ENCODE peak calls at places on chromosomes 3 and 15, in five cellular contexts. One of them, this sample, is unnamed.
A peak's percentile ranks its signal among the peaks of the same experiment; 100 is the strongest.

GRCh38 chr3:104437131-104437750 is 929.5 kb upstream of the ALCAM start:
- DNase-seq in HCT116: peak; percentile 38
- DNase-seq in endothelial cell of umbilical vein: no peak
- DNase-seq in breast epithelium: no peak
- DNase-seq in spleen: no peak
- DNase-seq in this sample: no peak

GRCh38 chr3:129974451-129975331 is at the start of gene TRH:
- DNase-seq in HCT116: no peak
- DNase-seq in endothelial cell of umbilical vein: no peak
- DNase-seq in breast epithelium: no peak
- DNase-seq in spleen: no peak
- DNase-seq in this sample: peak; percentile 35

GRCh38 chr15:67013696-67014095 is 51.7 kb upstream of the SMAD3 start:
- DNase-seq in HCT116: no peak
- DNase-seq in endothelial cell of umbilical vein: peak; percentile 97
- DNase-seq in breast epithelium: no peak
- DNase-seq in spleen: no peak
- DNase-seq in this sample: no peak

GRCh38 chr3:112339609-112340008 is 6.7 kb downstream of the CD200 start:
- DNase-seq in HCT116: no peak
- DNase-seq in endothelial cell of umbilical vein: no peak
- DNase-seq in breast epithelium: no peak
- DNase-seq in spleen: no peak
- DNase-seq in this sample: no peak

GRCh38 chr3:52385157-52385556 is 59.7 kb downstream of the SEMA3G start:
- DNase-seq in HCT116: peak; percentile 64
- DNase-seq in endothelial cell of umbilical vein: peak; percentile 26
- DNase-seq in breast epithelium: no peak
- DNase-seq in spleen: no peak
- DNase-seq in this sample: peak; percentile 79

GRCh38 chr3:156614642-156615511 is 59.5 kb upstream of the TIPARP start:
- DNase-seq in HCT116: no peak
- DNase-seq in endothelial cell of umbilical vein: no peak
- DNase-seq in breast epithelium: no peak
- DNase-seq in spleen: no peak
- DNase-seq in this sample: no peak

GRCh38 chr3:126540946-126541627 is 17.1 kb downstream of the CHST13 start:
- DNase-seq in HCT116: no peak
- DNase-seq in endothelial cell of umbilical vein: no peak
- DNase-seq in breast epithelium: no peak
- DNase-seq in spleen: peak; percentile 77
- DNase-seq in this sample: no peak

GRCh38 chr3:13309004-13309403 is 111.1 kb downstream of the NUP210 start:
- DNase-seq in HCT116: no peak
- DNase-seq in endothelial cell of umbilical vein: no peak
- DNase-seq in breast epithelium: no peak
- DNase-seq in spleen: peak; percentile 49
- DNase-seq in this sample: no peak

GRCh38 chr15:26939398-26939797 is 31.6 kb upstream of the GABRG3 start:
- DNase-seq in HCT116: no peak
- DNase-seq in endothelial cell of umbilical vein: no peak
- DNase-seq in breast epithelium: no peak
- DNase-seq in spleen: no peak
- DNase-seq in this sample: no peak

GRCh38 chr3:149411583-149411982 is 34.1 kb upstream of the TM4SF1 start:
- DNase-seq in HCT116: no peak
- DNase-seq in endothelial cell of umbilical vein: peak; percentile 6
- DNase-seq in breast epithelium: no peak
- DNase-seq in spleen: no peak
- DNase-seq in this sample: no peak

GRCh38 chr3:156148946-156149348 is 28.6 kb downstream of the KCNAB1 start:
- DNase-seq in HCT116: no peak
- DNase-seq in endothelial cell of umbilical vein: peak; percentile 82
- DNase-seq in breast epithelium: no peak
- DNase-seq in spleen: no peak
- DNase-seq in this sample: no peak

GRCh38 chr3:94734201-94734600 is 671.3 kb downstream of the NSUN3 start:
- DNase-seq in HCT116: no peak
- DNase-seq in endothelial cell of umbilical vein: no peak
- DNase-seq in breast epithelium: no peak
- DNase-seq in spleen: no peak
- DNase-seq in this sample: no peak

GRCh38 chr15:48582472-48583235 is 62.9 kb downstream of the FBN1 start:
- DNase-seq in HCT116: no peak
- DNase-seq in endothelial cell of umbilical vein: no peak
- DNase-seq in breast epithelium: no peak
- DNase-seq in spleen: no peak
- DNase-seq in this sample: no peak

GRCh38 chr3:21484323-21485154 is 266.5 kb downstream of the ZNF385D start:
- DNase-seq in HCT116: no peak
- DNase-seq in endothelial cell of umbilical vein: peak; percentile 61
- DNase-seq in breast epithelium: no peak
- DNase-seq in spleen: no peak
- DNase-seq in this sample: peak; percentile 0

GRCh38 chr15:31457161-31457560 is 130.5 kb downstream of the KLF13 start:
- DNase-seq in HCT116: no peak
- DNase-seq in endothelial cell of umbilical vein: no peak
- DNase-seq in breast epithelium: no peak
- DNase-seq in spleen: peak; percentile 33
- DNase-seq in this sample: no peak

GRCh38 chr3:20236603-20237002 is 50.6 kb upstream of the SGO1 start:
- DNase-seq in HCT116: no peak
- DNase-seq in endothelial cell of umbilical vein: no peak
- DNase-seq in breast epithelium: no peak
- DNase-seq in spleen: no peak
- DNase-seq in this sample: no peak

GRCh38 chr3:100269410-100270217 is 8.8 kb downstream of the TBC1D23 start:
- DNase-seq in HCT116: peak; percentile 55
- DNase-seq in endothelial cell of umbilical vein: peak; percentile 34
- DNase-seq in breast epithelium: no peak
- DNase-seq in spleen: no peak
- DNase-seq in this sample: no peak

GRCh38 chr3:9765865-9766264 is 3.9 kb downstream of the CAMK1 start:
- DNase-seq in HCT116: no peak
- DNase-seq in endothelial cell of umbilical vein: no peak
- DNase-seq in breast epithelium: no peak
- DNase-seq in spleen: no peak
- DNase-seq in this sample: no peak

GRCh38 chr15:66654718-66655375 is 47.2 kb upstream of the SMAD6 start:
- DNase-seq in HCT116: no peak
- DNase-seq in endothelial cell of umbilical vein: no peak
- DNase-seq in breast epithelium: no peak
- DNase-seq in spleen: no peak
- DNase-seq in this sample: no peak

GRCh38 chr15:29270169-29270955 is 740 bp upstream of the NSMCE3 start:
- DNase-seq in HCT116: no peak
- DNase-seq in endothelial cell of umbilical vein: no peak
- DNase-seq in breast epithelium: no peak
- DNase-seq in spleen: no peak
- DNase-seq in this sample: no peak

GRCh38 chr3:17865626-17866025 is 123.2 kb upstream of the TBC1D5 start:
- DNase-seq in HCT116: no peak
- DNase-seq in endothelial cell of umbilical vein: no peak
- DNase-seq in breast epithelium: no peak
- DNase-seq in spleen: no peak
- DNase-seq in this sample: no peak

GRCh38 chr3:155553800-155554199 is 191.1 kb downstream of the PLCH1 start:
- DNase-seq in HCT116: no peak
- DNase-seq in endothelial cell of umbilical vein: no peak
- DNase-seq in breast epithelium: no peak
- DNase-seq in spleen: no peak
- DNase-seq in this sample: no peak

GRCh38 chr3:184584001-184584891 is 22.7 kb downstream of the EPHB3 start:
- DNase-seq in HCT116: no peak
- DNase-seq in endothelial cell of umbilical vein: no peak
- DNase-seq in breast epithelium: no peak
- DNase-seq in spleen: no peak
- DNase-seq in this sample: no peak

GRCh38 chr3:195715583-195716266 is 5.1 kb upstream of the MUC20 start:
- DNase-seq in HCT116: peak; percentile 89
- DNase-seq in endothelial cell of umbilical vein: no peak
- DNase-seq in breast epithelium: no peak
- DNase-seq in spleen: no peak
- DNase-seq in this sample: no peak

GRCh38 chr3:181851063-181851462 is 139.3 kb downstream of the SOX2 start:
- DNase-seq in HCT116: no peak
- DNase-seq in endothelial cell of umbilical vein: no peak
- DNase-seq in breast epithelium: no peak
- DNase-seq in spleen: no peak
- DNase-seq in this sample: no peak

GRCh38 chr3:124113475-124113874 is 121.6 kb upstream of the ROPN1 start:
- DNase-seq in HCT116: no peak
- DNase-seq in endothelial cell of umbilical vein: no peak
- DNase-seq in breast epithelium: no peak
- DNase-seq in spleen: no peak
- DNase-seq in this sample: no peak

GRCh38 chr3:123936400-123936799 is 24.6 kb downstream of the CCDC14 start:
- DNase-seq in HCT116: no peak
- DNase-seq in endothelial cell of umbilical vein: no peak
- DNase-seq in breast epithelium: no peak
- DNase-seq in spleen: no peak
- DNase-seq in this sample: no peak

GRCh38 chr3:9153763-9154601 is 95.5 kb downstream of the SRGAP3 start:
- DNase-seq in HCT116: no peak
- DNase-seq in endothelial cell of umbilical vein: no peak
- DNase-seq in breast epithelium: peak; percentile 32
- DNase-seq in spleen: no peak
- DNase-seq in this sample: no peak

GRCh38 chr3:70854108-70854507 is 541.7 kb upstream of the MDFIC2 start:
- DNase-seq in HCT116: no peak
- DNase-seq in endothelial cell of umbilical vein: peak; percentile 66
- DNase-seq in breast epithelium: no peak
- DNase-seq in spleen: no peak
- DNase-seq in this sample: no peak

GRCh38 chr3:154356009-154356408 is 31.7 kb upstream of the DHX36 start:
- DNase-seq in HCT116: no peak
- DNase-seq in endothelial cell of umbilical vein: no peak
- DNase-seq in breast epithelium: no peak
- DNase-seq in spleen: no peak
- DNase-seq in this sample: no peak

GRCh38 chr15:45993072-45993471 is 358.2 kb downstream of the SQOR start:
- DNase-seq in HCT116: no peak
- DNase-seq in endothelial cell of umbilical vein: no peak
- DNase-seq in breast epithelium: no peak
- DNase-seq in spleen: no peak
- DNase-seq in this sample: no peak

GRCh38 chr3:86938706-86939105 is 52.2 kb downstream of the VGLL3 start:
- DNase-seq in HCT116: no peak
- DNase-seq in endothelial cell of umbilical vein: no peak
- DNase-seq in breast epithelium: no peak
- DNase-seq in spleen: no peak
- DNase-seq in this sample: no peak

GRCh38 chr15:98144388-98144787 is 183.9 kb downstream of the ARRDC4 start:
- DNase-seq in HCT116: no peak
- DNase-seq in endothelial cell of umbilical vein: no peak
- DNase-seq in breast epithelium: no peak
- DNase-seq in spleen: no peak
- DNase-seq in this sample: no peak
- TF ChIP-seq POLR2AphosphoS5 in HCT116: no peak
- TF ChIP-seq POLR2AphosphoS5 in endothelial cell of umbilical vein: no peak
- TF ChIP-seq POLR2AphosphoS5 in breast epithelium: no peak
- TF ChIP-seq POLR2AphosphoS5 in spleen: no peak
- TF ChIP-seq POLR2AphosphoS5 in this sample: no peak

DNA sequence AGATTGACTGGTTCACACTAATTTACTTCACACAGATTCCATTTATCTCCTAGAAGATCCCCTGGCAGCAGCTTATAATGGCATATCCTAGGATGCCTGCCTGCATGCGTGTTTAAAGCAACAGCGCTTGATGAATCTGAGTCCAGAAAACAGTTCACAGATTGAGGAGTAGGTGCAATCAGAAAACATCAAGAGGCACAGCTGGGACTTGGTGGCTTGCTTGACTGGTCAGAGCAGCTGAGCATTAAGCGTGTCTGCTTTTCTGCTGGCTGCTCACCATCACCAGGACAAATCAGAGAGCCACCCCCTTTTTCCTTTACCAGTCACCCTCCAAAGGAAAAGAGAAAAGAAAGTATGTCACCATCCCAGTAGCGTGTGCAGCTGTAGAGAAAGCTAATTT is 223.6 kb downstream of the WDR72 start:
- DNase-seq in HCT116: no peak
- DNase-seq in endothelial cell of umbilical vein: no peak
- DNase-seq in breast epithelium: no peak
- DNase-seq in spleen: no peak
- DNase-seq in this sample: no peak
- TF ChIP-seq POLR2AphosphoS5 in HCT116: no peak
- TF ChIP-seq POLR2AphosphoS5 in endothelial cell of umbilical vein: no peak
- TF ChIP-seq POLR2AphosphoS5 in breast epithelium: no peak
- TF ChIP-seq POLR2AphosphoS5 in spleen: no peak
- TF ChIP-seq POLR2AphosphoS5 in this sample: no peak

GRCh38 chr3:32841875-32842505 is 24.2 kb downstream of the TRIM71 start:
- DNase-seq in HCT116: no peak
- DNase-seq in endothelial cell of umbilical vein: no peak
- DNase-seq in breast epithelium: no peak
- DNase-seq in spleen: no peak
- DNase-seq in this sample: no peak
- TF ChIP-seq POLR2AphosphoS5 in HCT116: no peak
- TF ChIP-seq POLR2AphosphoS5 in endothelial cell of umbilical vein: no peak
- TF ChIP-seq POLR2AphosphoS5 in breast epithelium: no peak
- TF ChIP-seq POLR2AphosphoS5 in spleen: no peak
- TF ChIP-seq POLR2AphosphoS5 in this sample: no peak

GRCh38 chr15:78810377-78811123 is 714 bp downstream of the ADAMTS7 start:
- DNase-seq in HCT116: no peak
- DNase-seq in endothelial cell of umbilical vein: peak; percentile 45
- DNase-seq in breast epithelium: no peak
- DNase-seq in spleen: peak; percentile 81
- DNase-seq in this sample: peak; percentile 49
- TF ChIP-seq POLR2AphosphoS5 in HCT116: no peak
- TF ChIP-seq POLR2AphosphoS5 in endothelial cell of umbilical vein: no peak
- TF ChIP-seq POLR2AphosphoS5 in breast epithelium: no peak
- TF ChIP-seq POLR2AphosphoS5 in spleen: peak; percentile 40
- TF ChIP-seq POLR2AphosphoS5 in this sample: no peak

GRCh38 chr3:49131576-49131975 is 1.3 kb downstream of the LAMB2 start:
- DNase-seq in HCT116: no peak
- DNase-seq in endothelial cell of umbilical vein: no peak
- DNase-seq in breast epithelium: no peak
- DNase-seq in spleen: no peak
- DNase-seq in this sample: no peak

GRCh38 chr3:49133226-49133951 is 539 bp upstream of the LAMB2 start:
- DNase-seq in HCT116: peak; percentile 74
- DNase-seq in endothelial cell of umbilical vein: peak; percentile 92
- DNase-seq in breast epithelium: peak; percentile 78
- DNase-seq in spleen: no peak
- DNase-seq in this sample: no peak

GRCh38 chr3:49131040-49131439 is 1.8 kb downstream of the LAMB2 start:
- DNase-seq in HCT116: no peak
- DNase-seq in endothelial cell of umbilical vein: no peak
- DNase-seq in breast epithelium: no peak
- DNase-seq in spleen: no peak
- DNase-seq in this sample: no peak

GRCh38 chr3:49132073-49132436 is 795 bp downstream of the LAMB2 start:
- DNase-seq in HCT116: no peak
- DNase-seq in endothelial cell of umbilical vein: no peak
- DNase-seq in breast epithelium: no peak
- DNase-seq in spleen: no peak
- DNase-seq in this sample: no peak

GRCh38 chr3:49132437-49133225 is at the start of gene LAMB2:
- DNase-seq in HCT116: peak; percentile 66
- DNase-seq in endothelial cell of umbilical vein: peak; percentile 86
- DNase-seq in breast epithelium: peak; percentile 72
- DNase-seq in spleen: peak; percentile 85
- DNase-seq in this sample: no peak
- TF ChIP-seq POLR2AphosphoS5 in HCT116: peak; percentile 74
- TF ChIP-seq POLR2AphosphoS5 in endothelial cell of umbilical vein: peak; percentile 58
- TF ChIP-seq POLR2AphosphoS5 in breast epithelium: peak; percentile 20
- TF ChIP-seq POLR2AphosphoS5 in spleen: peak; percentile 79
- TF ChIP-seq POLR2AphosphoS5 in this sample: no peak

This sample was measured in GM12891.